ENCODE peak calls at places on chromosomes 2 and 18, in four cellular contexts. K is GM12878, D is H1, Q is HepG2. I is an unnamed sample.

GRCh38 chr2:160010361-160011145 is 51.9 kb downstream of the PLA2R1 start:
- DNase-seq in Q (no peak), D (no peak), K (no peak), I (no peak)

GRCh38 chr2:16652296-16653082 is 13.1 kb downstream of the CYRIA start:
- DNase-seq in K (no peak), D (no peak), Q (no peak), I (no peak)

GRCh38 chr2:183866666-183867065 is 731.7 kb upstream of the ZNF804A start:
- DNase-seq in D (no peak), Q (no peak), K (no peak), I (no peak)

GRCh38 chr2:71696381-71696780 is 243.0 kb downstream of the DYSF start:
- DNase-seq in Q (no peak), K (no peak), D (no peak), I (no peak)

GRCh38 chr2:47041065-47041464 is 114.0 kb downstream of the STPG4 start:
- DNase-seq in D (no peak), K (no peak), Q (no peak), I (no peak)

GRCh38 chr2:227347117-227347516 is 22.1 kb downstream of the MFF start:
- DNase-seq in K (no peak), D (no peak), Q (no peak), I (no peak)

GRCh38 chr2:8265827-8266226 is 416.0 kb upstream of the ID2 start:
- DNase-seq in Q (no peak), K (no peak), D (no peak), I (no peak)

GRCh38 chr2:196279496-196279895 is 108.1 kb upstream of the STK17B start:
- DNase-seq in K (no peak), Q (no peak), D (no peak), I (no peak)

GRCh38 chr2:202267495-202267894 is 1.9 kb downstream of the NOP58 start:
- DNase-seq in Q (no peak), K (no peak), D (no peak), I (no peak)

GRCh38 chr18:24923138-24923537 is 428.8 kb downstream of the ZNF521 start:
- DNase-seq in D (no peak), Q (no peak), K (no peak), I (no peak)
- TF ChIP-seq JUND in D (no peak), Q (no peak), K (no peak), I (no peak)

DNA sequence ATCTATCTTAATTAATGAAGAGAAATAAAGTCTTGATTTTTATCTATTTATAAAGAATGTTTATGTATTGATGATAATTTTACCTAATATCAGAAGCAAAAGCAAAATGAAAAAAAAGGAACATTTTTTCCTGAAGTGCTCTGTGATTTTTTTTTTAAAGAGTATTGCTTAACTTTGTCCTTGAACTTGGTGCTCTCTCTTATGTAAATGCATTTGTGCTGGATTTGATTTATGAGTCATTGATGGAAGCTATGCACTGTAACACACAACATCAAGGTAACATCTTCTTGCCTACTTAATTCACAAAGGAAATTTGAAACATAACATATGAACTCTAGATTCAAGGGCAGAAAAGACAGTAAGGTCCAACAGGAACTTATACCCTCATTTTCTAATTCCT is 312.9 kb upstream of the CDH19 start:
- DNase-seq in Q (peak; percentile 53), D (no peak), K (no peak), I (no peak)
- TF ChIP-seq JUND in Q (no peak), D (no peak), K (no peak), I (no peak)

DNA sequence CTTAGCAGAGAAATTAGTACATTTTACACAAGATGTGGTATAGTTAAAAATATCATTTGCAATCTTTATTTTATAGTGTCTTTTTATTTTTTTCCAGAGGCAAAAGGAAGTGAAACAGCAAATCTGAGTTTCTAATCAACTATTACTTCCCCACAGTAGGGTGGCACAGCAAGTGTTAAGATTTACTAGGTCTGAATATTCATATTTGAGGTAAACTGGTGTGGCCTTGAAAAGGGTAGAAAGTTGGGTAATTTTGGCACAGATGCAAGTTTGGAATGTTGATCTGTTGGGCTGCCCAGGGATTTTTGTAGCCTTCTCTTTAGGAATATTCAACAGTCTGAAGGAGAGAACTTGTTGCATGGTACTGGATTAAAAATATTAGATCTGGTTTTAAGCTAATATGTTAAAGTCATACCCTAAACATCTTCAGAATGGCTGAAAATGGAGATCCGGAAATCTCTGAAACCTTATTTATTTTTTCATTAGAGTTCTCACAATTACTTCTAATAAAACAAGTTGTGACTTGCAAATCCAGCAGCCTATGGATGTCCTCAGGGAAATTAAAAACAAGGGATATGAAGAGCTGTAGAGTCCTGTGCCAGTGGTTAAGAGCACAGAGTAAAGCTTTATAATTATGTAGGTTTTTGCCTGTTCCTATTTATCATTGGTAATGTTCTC is 10.8 kb downstream of the TANK start:
- DNase-seq in Q (peak; percentile 6), K (no peak), D (no peak), I (peak; percentile 9)
- TF ChIP-seq JUND in Q (no peak), K (no peak), D (no peak), I (no peak)

GRCh38 chr2:12679550-12680072 is 37.1 kb upstream of the TRIB2 start:
- DNase-seq in D (no peak), Q (no peak), K (no peak), I (no peak)

GRCh38 chr2:12675352-12675795 is 41.4 kb upstream of the TRIB2 start:
- DNase-seq in Q (no peak), K (no peak), D (no peak), I (no peak)

GRCh38 chr2:12676771-12677170 is 40.0 kb upstream of the TRIB2 start:
- DNase-seq in D (no peak), K (no peak), Q (no peak), I (no peak)

GRCh38 chr2:12675801-12676200 is 40.9 kb upstream of the TRIB2 start:
- DNase-seq in K (no peak), D (no peak), Q (no peak), I (no peak)

GRCh38 chr2:12678189-12678588 is 38.5 kb upstream of the TRIB2 start:
- DNase-seq in D (no peak), K (no peak), Q (no peak), I (no peak)
- TF ChIP-seq JUND in D (no peak), K (no peak), Q (no peak), I (no peak)

DNA sequence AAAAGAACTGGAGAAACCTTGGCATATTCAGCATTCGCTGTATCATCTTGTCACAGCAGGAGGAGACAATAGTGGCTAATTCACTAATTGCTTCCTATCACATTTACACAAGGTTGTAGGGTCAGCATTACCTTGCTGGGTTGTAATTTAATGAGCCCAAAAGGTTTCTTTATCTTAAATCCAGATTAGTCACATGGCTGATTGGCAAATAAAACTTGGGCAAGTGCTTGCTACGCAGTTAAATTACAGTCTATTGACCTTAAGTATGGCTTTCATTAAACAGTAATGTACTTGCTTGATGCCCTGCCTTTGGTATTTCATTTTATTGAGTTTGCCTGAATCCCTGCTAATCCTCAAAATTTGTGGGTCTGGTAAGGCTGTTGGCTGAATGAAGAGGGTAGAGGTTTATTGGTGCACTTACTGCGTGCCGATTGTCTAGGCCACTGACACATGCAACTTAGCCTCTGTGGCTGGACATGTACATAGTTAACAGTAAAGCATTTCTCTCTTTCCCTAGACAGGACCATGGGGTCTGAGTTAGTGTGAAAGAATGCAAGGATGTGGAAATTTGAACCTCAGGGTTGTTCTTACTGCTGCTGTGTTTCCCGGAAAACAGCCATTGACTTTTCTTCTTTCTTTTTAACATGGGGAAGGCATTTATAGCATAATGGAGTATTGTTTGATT is 34.3 kb downstream of the FMNL2 start:
- DNase-seq in Q (peak; percentile 37), D (no peak), K (no peak), I (no peak)
- TF ChIP-seq JUND in Q (no peak), D (no peak), K (no peak), I (no peak)

GRCh38 chr2:198901894-198902293 is 555.8 kb downstream of the SATB2 start:
- DNase-seq in Q (no peak), D (no peak), K (no peak), I (no peak)

GRCh38 chr2:198900141-198900540 is 557.6 kb downstream of the SATB2 start:
- DNase-seq in K (no peak), D (no peak), Q (no peak), I (no peak)

DNA sequence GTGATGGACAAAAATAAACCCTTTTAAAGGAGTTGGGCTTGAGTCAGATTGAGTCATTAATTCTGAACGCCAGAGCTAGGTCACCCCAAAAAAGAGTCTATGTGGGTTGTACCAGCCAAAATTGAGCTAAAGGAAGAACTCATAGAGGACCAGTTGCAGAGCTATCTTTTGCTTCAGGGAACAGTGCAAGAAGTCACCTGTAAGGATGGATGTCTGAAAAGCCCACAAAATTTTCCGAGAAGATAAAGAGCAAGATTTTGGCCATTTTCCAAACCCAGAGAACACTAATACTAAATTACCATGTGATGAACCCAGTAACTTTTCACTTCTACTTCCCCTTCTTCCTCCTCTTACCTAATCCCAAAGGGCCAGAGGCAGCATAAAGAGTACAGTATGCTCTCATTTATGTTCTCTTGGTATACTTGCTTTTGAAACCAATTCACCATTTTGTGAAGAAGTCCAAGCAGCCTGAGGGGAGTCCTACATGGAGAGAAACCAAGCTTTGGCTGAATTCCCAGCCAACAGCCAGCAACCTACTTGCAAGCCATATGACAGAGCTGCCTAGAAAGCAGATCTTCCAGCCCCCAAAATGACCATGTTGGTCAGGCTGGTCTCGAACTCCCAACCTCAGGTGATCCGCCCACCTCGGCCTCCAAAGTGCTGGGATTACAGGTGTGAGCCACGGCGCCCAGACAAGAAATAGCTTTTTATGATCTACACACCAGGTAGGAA is 551.7 kb downstream of the SATB2 start:
- DNase-seq in K (peak; percentile 45), D (no peak), Q (no peak), I (no peak)
- TF ChIP-seq JUND in K (no peak), D (no peak), Q (no peak), I (no peak)

GRCh38 chr2:59691518-59692190 is 861.8 kb downstream of the BCL11A start:
- DNase-seq in K (no peak), Q (peak; percentile 21), D (no peak), I (no peak)

GRCh38 chr2:59690849-59691248 is 862.6 kb downstream of the BCL11A start:
- DNase-seq in K (no peak), D (no peak), Q (no peak), I (no peak)

GRCh38 chr2:59693176-59693959 is 860.1 kb downstream of the BCL11A start:
- DNase-seq in K (no peak), D (no peak), Q (no peak), I (no peak)

GRCh38 chr2:59694176-59694575 is 859.3 kb downstream of the BCL11A start:
- DNase-seq in K (no peak), Q (no peak), D (no peak), I (no peak)
- TF ChIP-seq JUND in K (no peak), Q (no peak), D (no peak), I (no peak)

I was measured in T47D.